ENCODE peak calls at places on chromosome 1, in eight cellular contexts. Q, X, D, O, G, J, R and N are unnamed samples.

GRCh38 chr1:75264112-75264511 is 129.9 kb downstream of the LHX8 start:
- DNase-seq in Q (no peak), X (no peak), D (no peak), O (no peak), G (no peak), J (no peak), R (no peak), N (no peak)

GRCh38 chr1:25343872-25344271 is 5.7 kb downstream of the TMEM50A start:
- DNase-seq in Q (no peak), X (peak), D (no peak), O (no peak), G (no peak), J (no peak), R (no peak), N (no peak)

GRCh38 chr1:26016944-26017545 is 4.5 kb upstream of the EXTL1 start:
- DNase-seq in Q (no peak), X (no peak), D (no peak), O (no peak), G (no peak), J (no peak), R (peak), N (no peak)

GRCh38 chr1:160366731-160367515 is at the start of gene NHLH1:
- DNase-seq in Q (no peak), X (no peak), D (no peak), O (no peak), G (no peak), J (no peak), R (no peak), N (no peak)

GRCh38 chr1:92884195-92884594 is 52.4 kb downstream of the RPL5 start:
- DNase-seq in Q (no peak), X (no peak), D (no peak), O (no peak), G (no peak), J (no peak), R (no peak), N (no peak)

GRCh38 chr1:15756143-15757015 is 2.2 kb upstream of the FBLIM1 start:
- DNase-seq in Q (no peak), X (no peak), D (peak), O (peak), G (no peak), J (peak), R (no peak), N (peak)

GRCh38 chr1:41371630-41372599 is 10.7 kb downstream of the FOXO6 start:
- DNase-seq in Q (no peak), X (no peak), D (no peak), O (no peak), G (no peak), J (no peak), R (no peak), N (no peak)

GRCh38 chr1:219492676-219493075 is 120.2 kb downstream of the ZC3H11B start:
- DNase-seq in Q (no peak), X (no peak), D (no peak), O (no peak), G (no peak), J (no peak), R (no peak), N (no peak)

GRCh38 chr1:180631197-180631765 is 541 bp upstream of the XPR1 start:
- DNase-seq in Q (no peak), X (no peak), D (no peak), O (no peak), G (no peak), J (no peak), R (peak), N (no peak)

GRCh38 chr1:171664976-171665375 is 12.5 kb upstream of the MYOC start:
- DNase-seq in Q (no peak), X (no peak), D (no peak), O (no peak), G (no peak), J (no peak), R (no peak), N (no peak)

GRCh38 chr1:236992449-236992848 is 11.8 kb downstream of the MT1HL1 start:
- DNase-seq in Q (no peak), X (no peak), D (no peak), O (no peak), G (no peak), J (no peak), R (no peak), N (no peak)

GRCh38 chr1:67208217-67208616 is 42.0 kb downstream of the IL23R start:
- DNase-seq in Q (no peak), X (no peak), D (no peak), O (no peak), G (peak), J (no peak), R (no peak), N (no peak)

GRCh38 chr1:113811353-113811887 is 856 bp downstream of the RSBN1 start:
- DNase-seq in Q (peak), X (no peak), D (peak), O (peak), G (peak), J (no peak), R (peak), N (no peak)

GRCh38 chr1:225691861-225692516 is 39.1 kb upstream of the ENAH start:
- DNase-seq in Q (no peak), X (no peak), D (no peak), O (no peak), G (no peak), J (no peak), R (no peak), N (no peak)

GRCh38 chr1:109514846-109515245 is 5.3 kb upstream of the AMIGO1 start:
- DNase-seq in Q (no peak), X (no peak), D (no peak), O (no peak), G (no peak), J (no peak), R (no peak), N (no peak)

GRCh38 chr1:9724706-9725476 is 73.4 kb downstream of the PIK3CD start:
- DNase-seq in Q (peak), X (peak), D (peak), O (no peak), G (peak), J (peak), R (peak), N (no peak)

GRCh38 chr1:205704891-205705290 is 24.6 kb upstream of the SLC45A3 start:
- DNase-seq in Q (no peak), X (no peak), D (no peak), O (no peak), G (no peak), J (no peak), R (no peak), N (no peak)

GRCh38 chr1:205710201-205711062 is 30.1 kb upstream of the SLC45A3 start:
- DNase-seq in Q (no peak), X (no peak), D (no peak), O (no peak), G (no peak), J (no peak), R (no peak), N (no peak)

GRCh38 chr1:205709059-205709398 is 28.7 kb upstream of the SLC45A3 start:
- DNase-seq in Q (no peak), X (no peak), D (no peak), O (no peak), G (no peak), J (no peak), R (no peak), N (no peak)

GRCh38 chr1:205709640-205710039 is 29.3 kb upstream of the SLC45A3 start:
- DNase-seq in Q (no peak), X (no peak), D (no peak), O (no peak), G (no peak), J (no peak), R (peak), N (no peak)

GRCh38 chr1:205706601-205707502 is 26.5 kb upstream of the SLC45A3 start:
- DNase-seq in Q (no peak), X (no peak), D (no peak), O (no peak), G (no peak), J (no peak), R (no peak), N (no peak)
- TF ChIP-seq POLR2AphosphoS5 in Q (no peak), X (no peak), D (no peak), O (no peak), G (no peak), J (no peak), R (no peak), N (no peak)

DNA sequence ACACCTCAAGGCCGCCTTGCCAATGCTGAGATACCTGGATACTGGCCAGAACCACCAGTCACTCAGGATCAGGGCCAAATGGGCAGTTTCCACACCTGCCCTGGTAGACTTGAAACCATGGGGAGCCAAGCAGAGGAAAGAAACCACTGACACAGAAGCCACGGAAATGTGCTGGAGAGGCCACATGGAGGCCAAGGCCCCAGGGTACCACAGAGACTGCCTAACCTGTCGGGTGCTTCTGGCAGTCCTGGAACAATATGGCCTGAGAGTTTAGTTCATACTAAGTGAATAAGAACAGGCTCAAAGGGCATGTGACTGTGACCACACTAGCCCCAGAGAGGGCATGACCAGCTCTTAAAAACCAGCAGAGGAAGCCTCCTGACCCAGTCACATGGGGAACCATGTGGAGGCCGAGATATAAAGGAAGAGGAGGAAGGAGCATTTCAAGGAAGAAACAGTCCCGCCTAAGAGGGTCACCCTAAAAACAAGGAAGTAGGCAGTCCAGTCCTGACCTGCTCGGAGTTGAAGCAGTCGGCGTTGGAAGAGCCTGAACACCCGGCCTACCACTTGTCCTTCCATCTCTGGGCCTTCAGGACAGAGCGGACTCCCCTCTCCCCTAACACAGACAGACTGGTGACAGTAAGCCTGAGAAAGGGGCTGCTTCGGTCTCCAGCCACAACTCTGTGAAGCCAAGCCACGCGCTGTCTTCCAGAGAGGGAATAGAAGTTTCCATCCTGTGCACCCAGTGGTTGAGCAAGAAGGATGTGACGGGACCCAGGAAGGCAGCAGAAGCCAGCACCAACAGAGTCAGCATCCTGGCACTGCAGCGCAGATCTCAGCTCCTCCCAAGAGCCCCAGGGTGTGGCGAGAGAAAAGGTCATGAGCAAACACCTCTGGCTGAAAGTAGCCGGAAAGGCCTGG is at the start of gene DENND2D:
- DNase-seq in Q (peak), X (no peak), D (peak), O (no peak), G (peak), J (peak), R (peak), N (peak)
- H3K4me3 ChIP-seq in Q (peak), X (no peak), D (peak), O (no peak), G (peak), J (peak), R (peak), N (peak)

GRCh38 chr1:156138366-156138969 is 14.9 kb upstream of the SEMA4A start:
- DNase-seq in Q (no peak), X (no peak), D (no peak), O (no peak), G (no peak), J (no peak), R (no peak), N (no peak)

GRCh38 chr1:156136970-156137483 is 16.4 kb upstream of the SEMA4A start:
- DNase-seq in Q (no peak), X (no peak), D (no peak), O (no peak), G (no peak), J (no peak), R (no peak), N (no peak)

GRCh38 chr1:156143765-156144489 is 9.5 kb upstream of the SEMA4A start:
- DNase-seq in Q (no peak), X (no peak), D (no peak), O (no peak), G (no peak), J (no peak), R (no peak), N (no peak)

GRCh38 chr1:156144747-156145146 is 8.6 kb upstream of the SEMA4A start:
- DNase-seq in Q (no peak), X (no peak), D (no peak), O (no peak), G (no peak), J (no peak), R (no peak), N (no peak)

GRCh38 chr1:156140879-156141707 is 12.3 kb upstream of the SEMA4A start:
- DNase-seq in Q (no peak), X (no peak), D (no peak), O (peak), G (no peak), J (no peak), R (no peak), N (no peak)
- TF ChIP-seq POLR2AphosphoS5 in Q (no peak), X (peak), D (peak), O (peak), G (peak), J (peak), R (peak), N (no peak)

GRCh38 chr1:99766378-99766800 is at the start of gene FRRS1:
- DNase-seq in Q (peak), X (peak), D (peak), O (peak), G (no peak), J (peak), R (peak), N (peak)

GRCh38 chr1:99764439-99764838 is 2.0 kb downstream of the FRRS1 start:
- DNase-seq in Q (no peak), X (no peak), D (no peak), O (no peak), G (no peak), J (no peak), R (no peak), N (no peak)

GRCh38 chr1:99764909-99765308 is 1.5 kb downstream of the FRRS1 start:
- DNase-seq in Q (no peak), X (no peak), D (no peak), O (no peak), G (no peak), J (no peak), R (no peak), N (no peak)

GRCh38 chr1:99767996-99768524 is 1.6 kb upstream of the FRRS1 start:
- DNase-seq in Q (no peak), X (no peak), D (no peak), O (no peak), G (no peak), J (no peak), R (no peak), N (no peak)

GRCh38 chr1:99763956-99764355 is 2.5 kb downstream of the FRRS1 start:
- DNase-seq in Q (no peak), X (no peak), D (no peak), O (no peak), G (no peak), J (no peak), R (no peak), N (no peak)
- H3K4me3 ChIP-seq in Q (no peak), X (no peak), D (no peak), O (no peak), G (no peak), J (no peak), R (no peak), N (no peak)

DNA sequence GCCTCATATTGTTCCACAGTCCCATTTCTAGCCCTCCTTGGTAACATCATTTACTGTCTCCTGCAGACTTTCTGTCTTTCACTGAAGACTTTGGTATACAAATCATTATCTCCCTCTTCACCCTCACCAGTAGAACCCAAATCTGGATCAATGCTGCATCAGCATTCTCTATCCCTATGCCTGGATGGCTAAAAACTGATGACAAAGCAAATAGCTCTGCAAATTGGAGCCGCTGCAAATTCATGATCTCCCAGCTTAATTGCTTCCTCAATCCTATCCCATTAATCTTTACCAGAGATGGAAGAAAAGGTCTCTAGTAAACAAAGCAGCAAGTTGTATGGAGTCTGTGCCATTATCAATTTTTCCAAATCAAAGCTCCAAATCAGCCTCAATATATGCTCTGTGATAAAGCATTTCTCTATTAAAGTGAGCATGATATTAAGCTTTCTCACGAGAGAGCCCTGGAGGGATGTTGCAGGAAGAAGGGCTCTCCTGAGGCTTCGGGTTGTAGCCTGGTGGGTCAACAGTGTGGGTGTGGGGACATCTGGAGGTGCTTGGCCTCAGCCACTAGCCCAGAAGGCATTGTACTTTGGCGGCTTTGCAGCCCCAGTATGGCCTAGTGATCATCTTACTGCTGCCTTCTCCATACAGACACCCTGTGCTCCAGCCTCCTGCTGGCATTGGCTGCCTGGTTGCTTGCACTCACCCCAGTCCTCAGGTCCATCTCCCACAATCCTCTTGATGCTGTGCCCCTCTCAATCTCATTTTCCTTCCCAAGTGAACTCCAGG is 46.2 kb upstream of the COL24A1 start:
- DNase-seq in Q (no peak), X (no peak), D (no peak), O (no peak), G (peak), J (no peak), R (no peak), N (no peak)
- TF ChIP-seq POLR2AphosphoS5 in Q (no peak), X (no peak), D (no peak), O (no peak), G (no peak), J (no peak), R (no peak), N (no peak)

DNA sequence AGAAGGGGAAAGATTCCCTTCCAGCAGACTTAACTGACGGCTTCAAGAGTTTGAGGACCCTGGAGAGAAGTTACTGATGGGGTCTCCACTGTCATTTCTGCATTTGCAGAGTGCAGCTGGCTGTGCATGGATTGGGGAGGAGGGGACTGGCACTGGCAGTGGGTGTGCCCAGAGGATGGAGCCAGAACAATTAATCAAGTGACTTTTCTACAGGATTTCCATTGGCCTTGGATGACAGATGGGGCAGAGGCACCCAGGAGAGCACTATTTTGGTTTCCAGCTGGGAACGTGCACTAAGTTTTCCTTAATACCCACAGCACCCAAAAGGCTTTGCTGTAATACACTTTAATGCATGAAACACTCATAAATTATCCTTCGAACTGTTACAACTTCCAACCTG is 1.3 kb downstream of the NGF start:
- DNase-seq in Q (no peak), X (no peak), D (no peak), O (no peak), G (no peak), J (no peak), R (no peak), N (no peak)
- H3K4me3 ChIP-seq in Q (no peak), X (no peak), D (no peak), O (no peak), G (peak), J (no peak), R (no peak), N (no peak)

GRCh38 chr1:203316626-203317093 is 11.3 kb downstream of the BTG2 start:
- DNase-seq in Q (peak), X (no peak), D (peak), O (peak), G (no peak), J (peak), R (no peak), N (peak)

GRCh38 chr1:203320546-203321272 is 15.4 kb downstream of the BTG2 start:
- DNase-seq in Q (peak), X (no peak), D (peak), O (peak), G (no peak), J (peak), R (peak), N (peak)

GRCh38 chr1:203317429-203318228 is 12.3 kb downstream of the BTG2 start:
- DNase-seq in Q (no peak), X (no peak), D (no peak), O (no peak), G (no peak), J (no peak), R (no peak), N (no peak)

GRCh38 chr1:203321273-203322052 is 16.1 kb downstream of the BTG2 start:
- DNase-seq in Q (no peak), X (no peak), D (no peak), O (no peak), G (no peak), J (no peak), R (no peak), N (no peak)

DNA sequence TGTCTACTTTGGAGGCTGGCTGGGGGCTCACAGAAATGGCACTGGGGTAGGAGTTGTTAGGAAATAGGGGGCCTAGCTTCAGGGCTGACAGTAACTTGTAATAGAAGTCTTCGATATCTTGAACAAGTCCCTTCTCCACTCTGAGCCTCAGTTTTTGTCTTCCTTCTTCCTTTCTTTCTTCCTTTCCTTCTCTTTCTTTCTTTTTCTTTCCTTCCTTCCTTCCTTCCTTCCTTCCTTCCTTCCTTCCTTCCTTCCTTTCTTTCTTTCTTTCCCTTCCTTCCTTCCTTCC is 12.9 kb downstream of the BTG2 start:
- DNase-seq in Q (no peak), X (no peak), D (no peak), O (no peak), G (no peak), J (no peak), R (no peak), N (no peak)
- TF ChIP-seq POLR2AphosphoS5 in Q (no peak), X (no peak), D (no peak), O (no peak), G (no peak), J (no peak), R (no peak), N (no peak)